ENCODE peak calls at places on chromosomes 16 and 17, in eight cellular contexts. One of them, this sample, is unnamed.

GRCh38 chr16:54425681-54426549 is 139.3 kb upstream of the IRX3 start:
- DNase-seq in stimulated activated CD4-positive, alpha-beta T cell treated with anti-CD3 and anti-CD28 coated beads, Interleukin-2, amount 100 ng/mL, for 4 hours: no peak
- DNase-seq in activated effector memory CD4-positive, alpha-beta T cell treated with anti-CD3 and anti-CD28 coated beads, Interleukin-2, amount 50 U/mL, for 16 hours: no peak
- DNase-seq in myocyte: no peak
- DNase-seq in NCI-H345: no peak
- DNase-seq in Kasumi-1: no peak
- DNase-seq in activated naive CD4-positive, alpha-beta T cell treated with anti-CD3 and anti-CD28 coated beads, Interleukin-2, amount 10 ng/mL, durations not matched to agents 7 days and 5 days: no peak
- DNase-seq in NCI-H460: no peak
- DNase-seq in this sample: no peak

GRCh38 chr17:81902023-81902652 is at the start of gene NPB:
- DNase-seq in stimulated activated CD4-positive, alpha-beta T cell treated with anti-CD3 and anti-CD28 coated beads, Interleukin-2, amount 100 ng/mL, for 4 hours: no peak
- DNase-seq in myocyte: peak; percentile 24
- DNase-seq in activated naive CD4-positive, alpha-beta T cell treated with anti-CD3 and anti-CD28 coated beads, Interleukin-2, amount 10 ng/mL, durations not matched to agents 7 days and 5 days: peak; percentile 40
- DNase-seq in NCI-H345: peak; percentile 22
- DNase-seq in NCI-H460: no peak
- DNase-seq in Kasumi-1: no peak
- DNase-seq in activated effector memory CD4-positive, alpha-beta T cell treated with anti-CD3 and anti-CD28 coated beads, Interleukin-2, amount 50 U/mL, for 16 hours: no peak
- DNase-seq in this sample: no peak

GRCh38 chr17:65553009-65553645 is 8.3 kb downstream of the AXIN2 start:
- DNase-seq in stimulated activated CD4-positive, alpha-beta T cell treated with anti-CD3 and anti-CD28 coated beads, Interleukin-2, amount 100 ng/mL, for 4 hours: no peak
- DNase-seq in NCI-H460: no peak
- DNase-seq in Kasumi-1: no peak
- DNase-seq in NCI-H345: no peak
- DNase-seq in activated naive CD4-positive, alpha-beta T cell treated with anti-CD3 and anti-CD28 coated beads, Interleukin-2, amount 10 ng/mL, durations not matched to agents 7 days and 5 days: no peak
- DNase-seq in myocyte: no peak
- DNase-seq in activated effector memory CD4-positive, alpha-beta T cell treated with anti-CD3 and anti-CD28 coated beads, Interleukin-2, amount 50 U/mL, for 16 hours: no peak
- DNase-seq in this sample: peak; percentile 15

GRCh38 chr16:12917653-12918052 is 16.3 kb downstream of the SHISA9 start:
- DNase-seq in myocyte: peak; percentile 74
- DNase-seq in NCI-H345: no peak
- DNase-seq in activated naive CD4-positive, alpha-beta T cell treated with anti-CD3 and anti-CD28 coated beads, Interleukin-2, amount 10 ng/mL, durations not matched to agents 7 days and 5 days: no peak
- DNase-seq in NCI-H460: peak; percentile 3
- DNase-seq in stimulated activated CD4-positive, alpha-beta T cell treated with anti-CD3 and anti-CD28 coated beads, Interleukin-2, amount 100 ng/mL, for 4 hours: no peak
- DNase-seq in Kasumi-1: no peak
- DNase-seq in activated effector memory CD4-positive, alpha-beta T cell treated with anti-CD3 and anti-CD28 coated beads, Interleukin-2, amount 50 U/mL, for 16 hours: no peak
- DNase-seq in this sample: peak; percentile 83

GRCh38 chr17:81710514-81711308 is 1.4 kb upstream of the SLC25A10 start:
- DNase-seq in NCI-H460: no peak
- DNase-seq in NCI-H345: no peak
- DNase-seq in stimulated activated CD4-positive, alpha-beta T cell treated with anti-CD3 and anti-CD28 coated beads, Interleukin-2, amount 100 ng/mL, for 4 hours: no peak
- DNase-seq in myocyte: no peak
- DNase-seq in Kasumi-1: peak; percentile 89
- DNase-seq in activated naive CD4-positive, alpha-beta T cell treated with anti-CD3 and anti-CD28 coated beads, Interleukin-2, amount 10 ng/mL, durations not matched to agents 7 days and 5 days: peak; percentile 46
- DNase-seq in activated effector memory CD4-positive, alpha-beta T cell treated with anti-CD3 and anti-CD28 coated beads, Interleukin-2, amount 50 U/mL, for 16 hours: no peak
- DNase-seq in this sample: no peak

GRCh38 chr17:28883967-28884702 is 13.4 kb downstream of the FLOT2 start:
- DNase-seq in NCI-H345: no peak
- DNase-seq in activated naive CD4-positive, alpha-beta T cell treated with anti-CD3 and anti-CD28 coated beads, Interleukin-2, amount 10 ng/mL, durations not matched to agents 7 days and 5 days: no peak
- DNase-seq in activated effector memory CD4-positive, alpha-beta T cell treated with anti-CD3 and anti-CD28 coated beads, Interleukin-2, amount 50 U/mL, for 16 hours: no peak
- DNase-seq in myocyte: no peak
- DNase-seq in stimulated activated CD4-positive, alpha-beta T cell treated with anti-CD3 and anti-CD28 coated beads, Interleukin-2, amount 100 ng/mL, for 4 hours: no peak
- DNase-seq in Kasumi-1: no peak
- DNase-seq in NCI-H460: no peak
- DNase-seq in this sample: no peak

GRCh38 chr17:64974750-64975317 is 55.6 kb upstream of the LRRC37A3 start:
- DNase-seq in activated naive CD4-positive, alpha-beta T cell treated with anti-CD3 and anti-CD28 coated beads, Interleukin-2, amount 10 ng/mL, durations not matched to agents 7 days and 5 days: no peak
- DNase-seq in Kasumi-1: no peak
- DNase-seq in myocyte: no peak
- DNase-seq in NCI-H460: no peak
- DNase-seq in activated effector memory CD4-positive, alpha-beta T cell treated with anti-CD3 and anti-CD28 coated beads, Interleukin-2, amount 50 U/mL, for 16 hours: no peak
- DNase-seq in stimulated activated CD4-positive, alpha-beta T cell treated with anti-CD3 and anti-CD28 coated beads, Interleukin-2, amount 100 ng/mL, for 4 hours: no peak
- DNase-seq in NCI-H345: no peak
- DNase-seq in this sample: peak; percentile 16

GRCh38 chr17:28059675-28060074 is 17.2 kb downstream of the NLK start:
- DNase-seq in NCI-H345: no peak
- DNase-seq in stimulated activated CD4-positive, alpha-beta T cell treated with anti-CD3 and anti-CD28 coated beads, Interleukin-2, amount 100 ng/mL, for 4 hours: no peak
- DNase-seq in activated effector memory CD4-positive, alpha-beta T cell treated with anti-CD3 and anti-CD28 coated beads, Interleukin-2, amount 50 U/mL, for 16 hours: no peak
- DNase-seq in NCI-H460: no peak
- DNase-seq in myocyte: no peak
- DNase-seq in Kasumi-1: no peak
- DNase-seq in activated naive CD4-positive, alpha-beta T cell treated with anti-CD3 and anti-CD28 coated beads, Interleukin-2, amount 10 ng/mL, durations not matched to agents 7 days and 5 days: no peak
- DNase-seq in this sample: no peak

GRCh38 chr17:77437017-77437416 is 296.2 kb downstream of the SEC14L1 start:
- DNase-seq in activated naive CD4-positive, alpha-beta T cell treated with anti-CD3 and anti-CD28 coated beads, Interleukin-2, amount 10 ng/mL, durations not matched to agents 7 days and 5 days: no peak
- DNase-seq in stimulated activated CD4-positive, alpha-beta T cell treated with anti-CD3 and anti-CD28 coated beads, Interleukin-2, amount 100 ng/mL, for 4 hours: no peak
- DNase-seq in NCI-H345: peak; percentile 35
- DNase-seq in NCI-H460: no peak
- DNase-seq in myocyte: peak; percentile 87
- DNase-seq in activated effector memory CD4-positive, alpha-beta T cell treated with anti-CD3 and anti-CD28 coated beads, Interleukin-2, amount 50 U/mL, for 16 hours: peak; percentile 73
- DNase-seq in Kasumi-1: no peak
- DNase-seq in this sample: peak; percentile 72

GRCh38 chr17:15184872-15185624 is 80.1 kb downstream of the PMP22 start:
- DNase-seq in stimulated activated CD4-positive, alpha-beta T cell treated with anti-CD3 and anti-CD28 coated beads, Interleukin-2, amount 100 ng/mL, for 4 hours: no peak
- DNase-seq in NCI-H345: no peak
- DNase-seq in activated naive CD4-positive, alpha-beta T cell treated with anti-CD3 and anti-CD28 coated beads, Interleukin-2, amount 10 ng/mL, durations not matched to agents 7 days and 5 days: no peak
- DNase-seq in myocyte: no peak
- DNase-seq in Kasumi-1: no peak
- DNase-seq in activated effector memory CD4-positive, alpha-beta T cell treated with anti-CD3 and anti-CD28 coated beads, Interleukin-2, amount 50 U/mL, for 16 hours: no peak
- DNase-seq in NCI-H460: no peak
- DNase-seq in this sample: no peak

GRCh38 chr16:22402191-22402590 is 27.8 kb upstream of the CDR2 start:
- DNase-seq in myocyte: no peak
- DNase-seq in stimulated activated CD4-positive, alpha-beta T cell treated with anti-CD3 and anti-CD28 coated beads, Interleukin-2, amount 100 ng/mL, for 4 hours: no peak
- DNase-seq in NCI-H460: no peak
- DNase-seq in NCI-H345: no peak
- DNase-seq in activated naive CD4-positive, alpha-beta T cell treated with anti-CD3 and anti-CD28 coated beads, Interleukin-2, amount 10 ng/mL, durations not matched to agents 7 days and 5 days: no peak
- DNase-seq in Kasumi-1: no peak
- DNase-seq in activated effector memory CD4-positive, alpha-beta T cell treated with anti-CD3 and anti-CD28 coated beads, Interleukin-2, amount 50 U/mL, for 16 hours: no peak
- DNase-seq in this sample: no peak

GRCh38 chr17:49964539-49965521 is 4.2 kb upstream of the DLX4 start:
- DNase-seq in NCI-H460: no peak
- DNase-seq in activated effector memory CD4-positive, alpha-beta T cell treated with anti-CD3 and anti-CD28 coated beads, Interleukin-2, amount 50 U/mL, for 16 hours: peak; percentile 69
- DNase-seq in stimulated activated CD4-positive, alpha-beta T cell treated with anti-CD3 and anti-CD28 coated beads, Interleukin-2, amount 100 ng/mL, for 4 hours: no peak
- DNase-seq in NCI-H345: no peak
- DNase-seq in Kasumi-1: no peak
- DNase-seq in myocyte: no peak
- DNase-seq in activated naive CD4-positive, alpha-beta T cell treated with anti-CD3 and anti-CD28 coated beads, Interleukin-2, amount 10 ng/mL, durations not matched to agents 7 days and 5 days: peak; percentile 50
- DNase-seq in this sample: no peak

GRCh38 chr16:85057948-85058347 is 30.4 kb downstream of the KIAA0513 start:
- DNase-seq in activated effector memory CD4-positive, alpha-beta T cell treated with anti-CD3 and anti-CD28 coated beads, Interleukin-2, amount 50 U/mL, for 16 hours: no peak
- DNase-seq in activated naive CD4-positive, alpha-beta T cell treated with anti-CD3 and anti-CD28 coated beads, Interleukin-2, amount 10 ng/mL, durations not matched to agents 7 days and 5 days: no peak
- DNase-seq in myocyte: peak; percentile 60
- DNase-seq in Kasumi-1: no peak
- DNase-seq in NCI-H460: no peak
- DNase-seq in stimulated activated CD4-positive, alpha-beta T cell treated with anti-CD3 and anti-CD28 coated beads, Interleukin-2, amount 100 ng/mL, for 4 hours: no peak
- DNase-seq in NCI-H345: peak; percentile 87
- DNase-seq in this sample: no peak

GRCh38 chr16:48347191-48347860 is 37.9 kb downstream of the SIAH1 start:
- DNase-seq in activated effector memory CD4-positive, alpha-beta T cell treated with anti-CD3 and anti-CD28 coated beads, Interleukin-2, amount 50 U/mL, for 16 hours: no peak
- DNase-seq in myocyte: no peak
- DNase-seq in NCI-H345: no peak
- DNase-seq in NCI-H460: no peak
- DNase-seq in activated naive CD4-positive, alpha-beta T cell treated with anti-CD3 and anti-CD28 coated beads, Interleukin-2, amount 10 ng/mL, durations not matched to agents 7 days and 5 days: no peak
- DNase-seq in stimulated activated CD4-positive, alpha-beta T cell treated with anti-CD3 and anti-CD28 coated beads, Interleukin-2, amount 100 ng/mL, for 4 hours: no peak
- DNase-seq in Kasumi-1: no peak
- DNase-seq in this sample: no peak

GRCh38 chr16:86519649-86520316 is 9.5 kb downstream of the FOXF1 start:
- DNase-seq in NCI-H460: peak; percentile 48
- DNase-seq in activated naive CD4-positive, alpha-beta T cell treated with anti-CD3 and anti-CD28 coated beads, Interleukin-2, amount 10 ng/mL, durations not matched to agents 7 days and 5 days: peak; percentile 64
- DNase-seq in myocyte: peak; percentile 61
- DNase-seq in activated effector memory CD4-positive, alpha-beta T cell treated with anti-CD3 and anti-CD28 coated beads, Interleukin-2, amount 50 U/mL, for 16 hours: peak; percentile 87
- DNase-seq in Kasumi-1: peak; percentile 34
- DNase-seq in stimulated activated CD4-positive, alpha-beta T cell treated with anti-CD3 and anti-CD28 coated beads, Interleukin-2, amount 100 ng/mL, for 4 hours: peak; percentile 27
- DNase-seq in NCI-H345: peak; percentile 31
- DNase-seq in this sample: peak; percentile 25

GRCh38 chr17:574061-574460 is 140.6 kb downstream of the VPS53 start:
- DNase-seq in NCI-H345: no peak
- DNase-seq in activated naive CD4-positive, alpha-beta T cell treated with anti-CD3 and anti-CD28 coated beads, Interleukin-2, amount 10 ng/mL, durations not matched to agents 7 days and 5 days: no peak
- DNase-seq in myocyte: no peak
- DNase-seq in activated effector memory CD4-positive, alpha-beta T cell treated with anti-CD3 and anti-CD28 coated beads, Interleukin-2, amount 50 U/mL, for 16 hours: no peak
- DNase-seq in stimulated activated CD4-positive, alpha-beta T cell treated with anti-CD3 and anti-CD28 coated beads, Interleukin-2, amount 100 ng/mL, for 4 hours: no peak
- DNase-seq in NCI-H460: no peak
- DNase-seq in Kasumi-1: no peak
- DNase-seq in this sample: no peak